ENCODE peak calls at places on chromosome 22, in nine cellular contexts. Y, T, I, O, J, B, A, L and U are unnamed samples.
A peak's percentile ranks its signal among the peaks of the same experiment; 100 is the strongest.

GRCh38 chr22:40637181-40638150 is 947 bp upstream of the MRTFA start:
- DNase-seq in L (peak; percentile 7), I (peak; percentile 70), J (no peak), T (no peak), A (peak; percentile 63), O (no peak), B (no peak), Y (peak; percentile 71), U (peak; percentile 29)

GRCh38 chr22:41028841-41029240 is 63.6 kb upstream of the EP300 start:
- DNase-seq in Y (no peak), B (no peak), T (peak; percentile 94), L (peak; percentile 77), I (no peak), J (no peak), A (no peak), O (peak; percentile 89), U (no peak)

GRCh38 chr22:20606041-20606783 is 98.8 kb downstream of the MED15 start:
- DNase-seq in O (peak; percentile 55), T (peak; percentile 56), I (peak; percentile 66), A (peak; percentile 84), Y (peak; percentile 82), J (peak; percentile 93), L (peak; percentile 80), B (peak; percentile 85), U (peak; percentile 78)

GRCh38 chr22:37379085-37379484 is 48.2 kb downstream of the ELFN2 start:
- DNase-seq in O (no peak), I (no peak), A (no peak), J (no peak), B (no peak), L (no peak), Y (no peak), T (no peak), U (no peak)

GRCh38 chr22:44889233-44889878 is 120.4 kb downstream of the PHF21B start:
- DNase-seq in L (no peak), Y (no peak), B (no peak), A (no peak), J (no peak), O (no peak), I (no peak), T (no peak), U (no peak)

GRCh38 chr22:11627798-11628650 is 3900.0 kb upstream of the OR11H1 start:
- DNase-seq in O (no peak), I (no peak), J (no peak), L (no peak), Y (no peak), T (no peak), B (no peak), A (no peak), U (peak; percentile 62)

GRCh38 chr22:34943830-34944229 is 122.1 kb upstream of the ISX start:
- DNase-seq in Y (no peak), A (no peak), B (no peak), T (no peak), L (no peak), I (no peak), O (no peak), J (no peak), U (no peak)

GRCh38 chr22:21808130-21808529 is 59.3 kb downstream of the MAPK1 start:
- DNase-seq in T (no peak), A (no peak), J (no peak), O (no peak), I (no peak), Y (no peak), L (no peak), B (no peak), U (no peak)

GRCh38 chr22:37844904-37845334 is 785 bp upstream of the ANKRD54 start:
- DNase-seq in J (no peak), I (no peak), T (peak; percentile 29), L (no peak), A (no peak), B (no peak), Y (no peak), O (no peak), U (no peak)

GRCh38 chr22:38788417-38788816 is 5.5 kb downstream of the DNAL4 start:
- DNase-seq in T (peak; percentile 92), L (peak; percentile 26), B (no peak), I (no peak), A (peak; percentile 32), O (peak; percentile 89), J (peak; percentile 68), Y (no peak), U (no peak)

GRCh38 chr22:36727927-36728488 is 24.5 kb upstream of the CACNG2 start:
- DNase-seq in T (no peak), O (no peak), B (no peak), I (no peak), A (no peak), L (no peak), J (no peak), Y (no peak), U (no peak)

GRCh38 chr22:37267128-37267587 is 15.2 kb upstream of the CYTH4 start:
- DNase-seq in T (no peak), B (peak; percentile 83), J (peak; percentile 39), Y (peak; percentile 62), I (peak; percentile 55), A (peak; percentile 42), L (peak; percentile 57), O (no peak), U (peak; percentile 76)

GRCh38 chr22:22181515-22181959 is 63.0 kb upstream of the VPREB1 start:
- DNase-seq in Y (no peak), I (no peak), L (no peak), B (no peak), O (no peak), A (no peak), T (no peak), J (no peak), U (no peak)

GRCh38 chr22:20531154-20531403 is 23.7 kb downstream of the MED15 start:
- DNase-seq in B (no peak), Y (no peak), I (no peak), T (no peak), L (no peak), A (no peak), J (no peak), O (no peak), U (no peak)

GRCh38 chr22:19597399-19597735 is 73.2 kb upstream of the CLDN5 start:
- DNase-seq in A (no peak), B (no peak), O (no peak), I (no peak), J (no peak), Y (no peak), L (no peak), T (no peak), U (peak; percentile 13)

GRCh38 chr22:37150701-37151100 is 985 bp upstream of the IL2RB start:
- DNase-seq in T (no peak), Y (no peak), B (no peak), O (no peak), L (no peak), I (no peak), A (no peak), J (no peak), U (no peak)

GRCh38 chr22:38109391-38110000 is 988 bp downstream of the BAIAP2L2 start:
- DNase-seq in T (no peak), O (no peak), Y (no peak), I (no peak), A (no peak), J (peak; percentile 25), L (no peak), B (no peak), U (no peak)

GRCh38 chr22:31846161-31847115 is 92.6 kb downstream of the DEPDC5 start:
- DNase-seq in T (peak; percentile 57), L (no peak), Y (no peak), B (peak; percentile 51), J (no peak), I (no peak), O (peak; percentile 72), A (no peak), U (peak; percentile 34)
- TF ChIP-seq CTCF in T (peak; percentile 38), L (peak; percentile 47), Y (no peak), B (peak; percentile 32), J (no peak), I (peak; percentile 10), O (peak; percentile 38), A (no peak), U (no peak)

DNA sequence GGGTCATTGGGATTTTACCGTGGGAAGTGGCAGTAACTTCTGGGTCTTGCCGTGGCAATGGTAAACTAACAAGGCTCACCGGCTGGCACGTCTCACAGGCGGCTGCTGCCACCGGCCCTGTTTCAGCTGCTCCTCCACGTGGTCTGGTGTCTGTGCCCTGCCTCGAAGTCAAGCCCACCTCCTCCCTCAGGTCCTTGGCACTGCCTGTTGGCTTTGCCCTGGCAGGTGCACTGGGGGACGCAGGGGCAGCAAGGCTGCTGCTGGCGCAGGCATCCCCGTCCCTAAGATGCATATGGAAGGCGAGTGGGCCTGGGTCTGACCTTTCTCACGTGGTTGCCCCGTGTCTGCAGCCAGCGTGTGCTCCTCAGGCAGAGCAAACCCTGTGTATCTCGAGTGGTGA is 783.6 kb downstream of the BRD1 start:
- DNase-seq in J (no peak), I (no peak), A (no peak), L (no peak), O (no peak), Y (no peak), T (no peak), B (no peak), U (no peak)
- TF ChIP-seq CTCF in J (no peak), I (no peak), A (no peak), L (no peak), O (no peak), Y (no peak), T (no peak), B (no peak), U (no peak)

DNA sequence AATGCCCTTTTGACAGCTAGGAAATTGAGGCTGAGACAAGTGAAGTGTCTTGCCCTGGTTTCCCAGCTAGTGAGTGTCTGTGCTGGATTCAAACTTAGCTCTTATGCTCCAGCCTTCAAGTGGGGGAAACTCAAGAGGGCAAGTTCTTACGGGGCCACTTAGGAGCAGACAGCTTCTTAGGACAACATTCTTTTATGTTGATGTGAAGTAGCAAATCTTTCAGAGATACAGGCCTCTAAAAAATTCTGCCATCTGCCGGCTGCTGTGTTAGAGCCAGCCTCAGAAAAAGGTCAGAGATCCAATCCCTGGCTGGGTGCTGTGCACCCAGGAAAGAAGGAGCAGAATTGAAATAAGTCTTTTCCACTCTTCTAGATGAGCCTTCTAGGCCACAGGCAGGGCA is 26.6 kb downstream of the TIMP3 start:
- DNase-seq in J (no peak), A (no peak), O (no peak), T (no peak), L (no peak), Y (no peak), I (no peak), B (no peak), U (no peak)
- TF ChIP-seq CTCF in J (no peak), A (no peak), O (peak; percentile 27), T (no peak), L (peak; percentile 21), Y (no peak), I (no peak), B (no peak), U (no peak)

DNA sequence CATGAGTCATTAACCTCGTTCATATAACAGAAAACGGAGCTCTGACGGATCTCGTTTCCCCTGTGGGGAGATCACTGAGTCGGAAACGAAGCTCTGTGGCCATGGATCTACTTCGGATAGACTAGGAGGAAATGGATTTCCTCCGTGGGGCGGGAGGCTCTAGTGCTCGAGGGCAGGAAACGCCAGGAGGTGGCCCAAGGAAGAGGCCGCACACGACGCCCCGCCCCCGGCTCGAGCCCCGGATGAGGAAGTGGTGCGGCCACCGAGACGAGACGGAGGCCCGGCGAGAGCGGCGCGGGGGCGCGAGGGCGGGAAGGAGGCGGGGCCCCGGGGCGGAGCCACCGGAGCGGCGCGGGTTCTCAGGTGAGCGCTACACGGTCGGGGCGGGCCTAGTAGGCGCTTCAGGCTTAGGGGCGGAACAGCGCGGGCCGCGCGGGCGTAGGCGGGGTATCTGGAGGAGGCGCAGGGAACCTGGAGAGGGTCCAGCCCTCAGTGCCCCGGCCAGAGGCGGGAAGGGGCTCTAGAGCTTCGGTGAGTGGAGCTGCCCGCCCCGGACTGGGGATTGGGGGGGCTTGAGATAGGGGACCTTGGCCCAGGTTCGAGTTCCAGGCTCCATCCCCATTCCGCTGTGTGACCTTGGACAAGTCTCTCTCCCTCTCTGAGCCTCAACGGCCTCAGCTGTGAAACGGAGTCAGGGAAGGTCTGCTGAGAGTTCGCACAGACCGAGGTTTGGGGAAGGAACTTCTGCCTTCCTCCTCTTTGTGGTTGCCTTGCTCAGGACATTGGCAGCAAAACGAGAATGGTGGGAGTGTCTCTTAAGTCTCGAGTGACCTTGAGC is at the start of gene DEPDC5:
- DNase-seq in T (peak; percentile 86), I (peak; percentile 98), Y (peak; percentile 97), J (peak; percentile 98), A (peak; percentile 98), L (peak; percentile 91), B (peak; percentile 98), O (peak; percentile 94), U (peak; percentile 97)
- TF ChIP-seq CTCF in T (no peak), I (no peak), Y (no peak), J (no peak), A (no peak), L (no peak), B (no peak), O (peak; percentile 2), U (no peak)